ENCODE peak calls at places on chromosomes 7 and 10, in ten cellular contexts. C is heart right ventricle; Q is AG10803; I is stomach; B is effector memory CD4-positive, alpha-beta T cell; L is brain microvascular endothelial cell; M is dorsolateral prefrontal cortex; J is trophoblast cell; Y is HL-60; S is GM23248. K is an unnamed sample.

GRCh38 chr10:34139559-34139958 is 675.5 kb downstream of the PARD3 start:
- DNase-seq in I (no peak), J (peak), C (no peak), Q (peak), S (peak), L (peak), Y (no peak), M (no peak), B (no peak), K (no peak)

GRCh38 chr7:37853468-37853867 is 5.1 kb downstream of the NME8 start:
- DNase-seq in S (peak), J (peak), L (no peak), M (no peak), C (no peak), B (no peak), Y (peak), Q (no peak), I (no peak), K (no peak)

GRCh38 chr10:12344375-12345110 is 4.8 kb upstream of the CAMK1D start:
- DNase-seq in L (no peak), B (no peak), Y (no peak), M (no peak), C (no peak), J (no peak), S (no peak), Q (no peak), I (no peak), K (no peak)

GRCh38 chr7:3439333-3440030 is 138.4 kb downstream of the SDK1 start:
- DNase-seq in I (no peak), Y (no peak), M (no peak), J (peak), L (peak), S (peak), C (no peak), Q (peak), B (no peak), K (no peak)

GRCh38 chr10:77637474-77637985 is at the start of gene KCNMA1:
- DNase-seq in L (peak), M (no peak), Y (no peak), Q (peak), I (no peak), J (no peak), S (peak), C (no peak), B (no peak), K (no peak)

GRCh38 chr7:15921576-15921975 is 235.1 kb upstream of the MEOX2 start:
- DNase-seq in Q (peak), M (no peak), J (no peak), S (peak), L (peak), I (no peak), B (no peak), Y (no peak), C (no peak), K (no peak)

GRCh38 chr7:99366646-99367045 is 7.9 kb upstream of the ARPC1B start:
- DNase-seq in Y (no peak), S (no peak), Q (no peak), J (no peak), B (no peak), L (no peak), C (no peak), M (no peak), I (no peak), K (no peak)

GRCh38 chr7:748446-748845 is 21.4 kb upstream of the PRKAR1B start:
- DNase-seq in S (no peak), L (no peak), Y (no peak), Q (no peak), M (no peak), I (no peak), J (no peak), B (no peak), C (no peak), K (no peak)

GRCh38 chr10:34528320-34528719 is 286.8 kb downstream of the PARD3 start:
- DNase-seq in Y (no peak), Q (peak), L (peak), I (no peak), M (no peak), B (no peak), J (peak), S (peak), C (no peak), K (no peak)

GRCh38 chr7:16564909-16565426 is 38.3 kb downstream of the LRRC72 start:
- DNase-seq in S (peak), Q (peak), I (no peak), L (peak), J (peak), C (no peak), M (no peak), Y (no peak), B (no peak), K (no peak)

GRCh38 chr10:21021843-21022594 is 124.9 kb upstream of the NEBL start:
- DNase-seq in C (no peak), S (no peak), J (peak), Q (no peak), B (no peak), I (no peak), L (no peak), Y (no peak), M (no peak), K (no peak)

GRCh38 chr7:48087349-48087748 is 1.7 kb upstream of the UPP1 start:
- DNase-seq in Q (peak), M (no peak), L (peak), I (no peak), S (peak), B (no peak), J (no peak), Y (no peak), C (no peak), K (no peak)

GRCh38 chr10:30182191-30183075 is 123.0 kb upstream of the JCAD start:
- DNase-seq in J (peak), B (no peak), S (peak), I (no peak), M (no peak), C (no peak), L (peak), Q (peak), Y (no peak), K (no peak)

GRCh38 chr7:40546616-40547501 is 412.1 kb downstream of the SUGCT start:
- DNase-seq in B (no peak), S (peak), M (no peak), Q (no peak), L (peak), J (peak), I (no peak), C (no peak), Y (no peak), K (no peak)

GRCh38 chr10:99389721-99390480 is 40.5 kb downstream of the GOT1 start:
- DNase-seq in M (no peak), L (no peak), C (no peak), Q (no peak), B (no peak), Y (no peak), S (no peak), J (no peak), I (no peak), K (no peak)

GRCh38 chr7:36096460-36097095 is 56.5 kb upstream of the EEPD1 start:
- DNase-seq in I (no peak), B (no peak), Y (no peak), S (no peak), L (no peak), M (no peak), J (no peak), C (no peak), Q (no peak), K (no peak)

GRCh38 chr7:1288996-1289551 is 56.4 kb downstream of the UNCX start:
- DNase-seq in B (no peak), L (no peak), Y (no peak), M (no peak), I (no peak), C (no peak), S (no peak), J (no peak), Q (no peak), K (no peak)

GRCh38 chr10:61547297-61547696 is 94.1 kb upstream of the TMEM26 start:
- DNase-seq in B (no peak), L (no peak), Y (no peak), C (no peak), I (no peak), J (no peak), Q (no peak), M (no peak), S (no peak), K (no peak)
- H3K4me3 ChIP-seq in B (no peak), L (no peak), Y (no peak), C (no peak), I (no peak), J (no peak), Q (no peak), M (no peak), S (no peak), K (no peak)

DNA sequence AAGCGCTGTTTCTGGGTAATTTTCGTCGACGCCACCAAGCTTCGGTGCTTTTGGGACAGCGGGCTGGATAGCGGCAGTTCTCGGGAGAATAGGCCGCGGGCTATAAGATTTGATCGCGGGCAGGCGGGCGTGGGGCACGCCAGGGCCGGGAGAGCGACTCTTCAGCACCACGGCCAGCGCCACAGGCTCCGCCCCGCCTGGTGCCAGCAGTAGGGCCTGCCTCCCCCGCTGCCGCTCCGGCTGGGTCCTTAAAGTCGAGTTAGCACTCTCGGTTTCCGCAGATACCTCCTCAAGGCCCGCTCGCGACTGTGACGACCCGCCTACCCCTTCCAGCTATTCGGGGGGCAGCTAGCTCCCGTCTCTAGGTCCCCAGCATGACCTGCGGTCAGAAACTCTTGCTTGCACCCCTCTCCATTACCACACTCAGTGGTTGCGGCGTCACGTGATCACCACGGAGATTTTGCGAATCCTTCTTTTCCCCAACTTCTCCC is 9.4 kb downstream of the NXPH1 start:
- DNase-seq in M (peak), J (peak), B (no peak), S (peak), Q (peak), C (peak), L (peak), I (peak), Y (peak), K (no peak)
- H3K4me3 ChIP-seq in M (peak), J (peak), B (no peak), S (no peak), Q (no peak), C (no peak), L (peak), I (peak), Y (no peak), K (no peak)

GRCh38 chr7:19772858-19773337 is 519 bp downstream of the TMEM196 start:
- DNase-seq in Q (peak), B (no peak), I (no peak), L (peak), J (no peak), M (no peak), S (peak), Y (no peak), C (no peak), K (no peak)
- H3K4me3 ChIP-seq in Q (no peak), B (no peak), I (peak), L (peak), J (no peak), M (peak), S (no peak), Y (no peak), C (no peak), K (no peak)

GRCh38 chr7:26858229-26858568 is 6.2 kb downstream of the SKAP2 start:
- DNase-seq in S (no peak), Q (no peak), I (no peak), L (no peak), C (no peak), J (no peak), B (no peak), Y (no peak), M (no peak), K (no peak)

GRCh38 chr7:26856481-26856880 is 7.9 kb downstream of the SKAP2 start:
- DNase-seq in J (no peak), B (no peak), Y (no peak), C (no peak), Q (peak), S (peak), M (no peak), I (no peak), L (no peak), K (no peak)

GRCh38 chr7:26858735-26859134 is 5.7 kb downstream of the SKAP2 start:
- DNase-seq in J (no peak), C (no peak), Y (no peak), L (no peak), S (no peak), M (no peak), Q (no peak), I (no peak), B (no peak), K (no peak)

GRCh38 chr7:26857534-26858228 is 6.7 kb downstream of the SKAP2 start:
- DNase-seq in Y (no peak), M (peak), S (no peak), B (no peak), L (no peak), I (no peak), Q (peak), J (peak), C (no peak), K (no peak)

DNA sequence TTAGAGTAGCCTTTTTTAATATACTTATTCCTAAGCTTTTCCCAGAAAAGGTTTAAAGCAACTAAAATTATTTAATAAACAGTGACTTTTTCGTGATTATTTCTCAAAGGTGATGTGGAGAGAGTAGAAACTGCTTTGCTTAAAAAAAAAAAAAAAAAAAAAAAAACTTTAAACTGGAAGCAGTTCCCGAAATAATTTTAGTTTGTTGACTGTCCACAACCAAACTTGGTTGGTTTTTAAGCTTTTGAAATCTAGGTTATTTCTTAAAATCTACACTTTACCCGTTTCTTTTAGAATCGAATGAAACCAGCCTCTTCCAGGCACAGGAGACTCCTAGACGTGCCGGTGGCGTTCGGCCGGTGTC is 7.2 kb downstream of the SKAP2 start:
- DNase-seq in B (no peak), Q (no peak), Y (no peak), L (no peak), M (no peak), C (no peak), S (no peak), I (no peak), J (no peak), K (no peak)
- H3K4me3 ChIP-seq in B (no peak), Q (peak), Y (no peak), L (no peak), M (no peak), C (no peak), S (no peak), I (peak), J (no peak), K (peak)

GRCh38 chr10:123140164-123140982 is 4.6 kb downstream of the HMX3 start:
- DNase-seq in S (no peak), J (no peak), I (no peak), Q (no peak), Y (no peak), C (no peak), M (no peak), B (no peak), L (no peak), K (peak)
- H3K4me3 ChIP-seq in S (no peak), J (no peak), I (peak), Q (no peak), Y (no peak), C (no peak), M (no peak), B (no peak), L (no peak), K (no peak)

GRCh38 chr7:106768324-106768751 is 96.7 kb upstream of the PIK3CG start:
- DNase-seq in L (no peak), S (peak), Y (no peak), Q (peak), M (no peak), J (no peak), I (no peak), B (no peak), C (no peak), K (no peak)
- H3K4me3 ChIP-seq in L (no peak), S (peak), Y (no peak), Q (peak), M (no peak), J (no peak), I (no peak), B (no peak), C (no peak), K (no peak)

DNA sequence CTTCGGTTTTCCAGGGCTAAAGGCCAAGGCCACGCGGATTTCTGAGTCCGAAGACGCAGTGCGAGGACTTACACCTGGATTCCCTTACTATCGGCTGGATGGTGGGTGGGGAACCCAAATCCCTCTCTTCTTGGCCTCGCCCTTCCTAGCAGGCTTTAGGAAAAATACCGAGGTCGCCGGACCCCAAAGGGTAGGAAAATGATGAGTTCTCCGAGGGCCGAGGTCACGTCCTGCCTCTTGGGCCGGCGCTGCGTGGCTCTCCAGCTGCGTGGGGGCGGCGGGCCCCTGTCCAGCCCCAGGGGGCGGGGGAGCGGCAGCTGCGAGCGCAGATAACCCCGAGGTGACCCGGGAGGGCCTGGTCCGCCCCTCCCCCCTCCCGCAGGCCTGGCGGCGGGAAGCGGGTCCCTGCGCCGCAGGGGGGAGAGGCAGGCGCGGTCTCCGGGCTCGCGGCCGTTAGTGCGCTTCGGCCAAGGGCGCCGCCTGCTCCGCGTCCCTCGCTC is 805 bp upstream of the HMX3 start:
- DNase-seq in B (no peak), L (no peak), C (no peak), Y (no peak), I (no peak), Q (no peak), S (no peak), J (no peak), M (no peak), K (no peak)
- H3K4me3 ChIP-seq in B (peak), L (no peak), C (peak), Y (peak), I (peak), Q (no peak), S (no peak), J (no peak), M (no peak), K (peak)

GRCh38 chr7:5421626-5422323 is 1.9 kb downstream of the TNRC18 start:
- DNase-seq in Q (peak), M (no peak), I (peak), C (peak), S (peak), B (no peak), Y (peak), L (peak), J (peak), K (peak)
- H3K4me3 ChIP-seq in Q (peak), M (peak), I (peak), C (peak), S (peak), B (peak), Y (peak), L (peak), J (peak), K (peak)

DNA sequence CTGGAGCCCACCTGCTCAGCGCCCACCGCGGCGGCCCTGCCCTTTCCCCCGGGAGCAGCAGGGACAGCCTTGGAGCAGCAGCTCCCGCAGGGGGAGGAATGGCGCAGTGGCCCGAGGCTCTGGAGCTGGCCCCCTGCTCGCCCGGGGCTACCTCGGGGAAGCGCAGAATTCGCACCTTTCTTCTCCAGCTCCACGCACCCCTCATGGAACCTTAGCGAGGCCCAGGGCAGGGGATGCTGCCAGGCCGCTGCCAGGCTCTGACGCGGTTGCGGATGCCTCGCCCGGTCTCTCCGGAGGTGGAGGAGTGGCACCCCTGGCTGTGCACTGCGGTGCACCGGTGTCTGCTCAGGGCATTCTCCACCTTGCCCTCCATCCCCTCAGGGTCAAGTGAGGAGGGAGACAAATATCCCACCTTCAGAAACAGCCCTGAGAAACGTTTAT is 84.9 kb upstream of the MKI67 start:
- DNase-seq in I (no peak), C (no peak), Y (no peak), L (no peak), Q (no peak), S (no peak), M (no peak), J (no peak), B (no peak), K (no peak)
- H3K4me3 ChIP-seq in I (peak), C (no peak), Y (no peak), L (no peak), Q (no peak), S (no peak), M (no peak), J (no peak), B (peak), K (peak)

GRCh38 chr7:148967032-148967372 is 61.3 kb downstream of the PDIA4 start:
- DNase-seq in Y (no peak), B (no peak), M (no peak), J (no peak), I (no peak), Q (no peak), S (no peak), L (no peak), C (no peak), K (no peak)
- H3K4me3 ChIP-seq in Y (peak), B (peak), M (peak), J (no peak), I (peak), Q (peak), S (peak), L (no peak), C (no peak), K (peak)